ENCODE peak calls at places on chromosomes 2 and 18, in eight cellular contexts. O is esophagus squamous epithelium, V is right lobe of liver, R is endothelial cell of umbilical vein, F is heart left ventricle, J is transverse colon, H is suprapubic skin, X is adrenal gland. D is an unnamed sample.

GRCh38 chr2:31979966-31980365 is 30.8 kb downstream of the MEMO1 start:
- DNase-seq in V (no peak), F (no peak), H (no peak), O (no peak), J (no peak), R (no peak), X (no peak), D (no peak)

GRCh38 chr2:156182132-156182531 is 150.4 kb downstream of the NR4A2 start:
- DNase-seq in J (peak; percentile 29), R (no peak), O (no peak), V (no peak), F (no peak), H (no peak), X (no peak), D (peak; percentile 42)

GRCh38 chr2:17736989-17737388 is 16.6 kb downstream of the SMC6 start:
- DNase-seq in X (no peak), R (peak; percentile 85), O (no peak), H (no peak), V (no peak), J (no peak), F (no peak), D (no peak)

GRCh38 chr2:96436961-96437360 is 68.2 kb downstream of the NEURL3 start:
- DNase-seq in H (no peak), R (no peak), F (no peak), X (no peak), J (no peak), O (no peak), V (no peak), D (no peak)

GRCh38 chr2:38187416-38188127 is 111.6 kb upstream of the CYP1B1 start:
- DNase-seq in X (peak; percentile 63), R (peak; percentile 29), V (peak; percentile 72), O (no peak), J (peak; percentile 52), H (peak; percentile 86), F (peak; percentile 73), D (peak; percentile 90)

GRCh38 chr2:1071650-1072049 is 121.0 kb downstream of the SNTG2 start:
- DNase-seq in V (no peak), J (no peak), H (no peak), X (no peak), O (no peak), F (no peak), R (no peak), D (no peak)

GRCh38 chr2:99754215-99754614 is 264.4 kb upstream of the REV1 start:
- DNase-seq in J (no peak), V (no peak), H (no peak), X (no peak), O (no peak), R (no peak), F (no peak), D (no peak)

GRCh38 chr2:19559596-19560240 is 201.3 kb upstream of the OSR1 start:
- DNase-seq in F (no peak), H (no peak), X (no peak), R (no peak), O (no peak), J (peak; percentile 32), V (no peak), D (no peak)

GRCh38 chr2:12428786-12429185 is 287.9 kb upstream of the TRIB2 start:
- DNase-seq in F (no peak), X (no peak), R (peak; percentile 16), J (no peak), V (no peak), O (no peak), H (no peak), D (no peak)

GRCh38 chr2:236538242-236538641 is 31.4 kb upstream of the ACKR3 start:
- DNase-seq in O (no peak), V (no peak), R (no peak), H (no peak), F (no peak), J (no peak), X (no peak), D (no peak)

GRCh38 chr2:111975053-111975552 is 76.7 kb downstream of the MERTK start:
- DNase-seq in O (no peak), X (peak; percentile 51), F (no peak), V (no peak), J (no peak), R (peak; percentile 99), H (no peak), D (peak; percentile 5)

GRCh38 chr2:63843791-63844190 is 2.1 kb downstream of the UGP2 start:
- DNase-seq in J (no peak), F (no peak), X (no peak), R (no peak), V (no peak), H (no peak), O (no peak), D (no peak)
- TF ChIP-seq POLR2A in J (no peak), F (no peak), X (no peak), R (no peak), V (no peak), H (no peak), O (no peak), D (no peak)

GRCh38 chr2:30981519-30981918 is 156.7 kb downstream of the GALNT14 start:
- DNase-seq in F (no peak), V (no peak), O (no peak), X (no peak), H (no peak), J (no peak), R (no peak), D (no peak)

GRCh38 chr2:30978044-30978443 is 160.2 kb downstream of the GALNT14 start:
- DNase-seq in H (no peak), R (no peak), J (no peak), V (no peak), O (no peak), F (no peak), X (no peak), D (no peak)

GRCh38 chr2:30981101-30981500 is 157.1 kb downstream of the GALNT14 start:
- DNase-seq in V (no peak), O (no peak), H (no peak), X (no peak), J (no peak), R (no peak), F (no peak), D (no peak)

GRCh38 chr2:30978854-30979253 is 159.4 kb downstream of the GALNT14 start:
- DNase-seq in X (no peak), R (no peak), J (no peak), O (no peak), V (no peak), H (no peak), F (no peak), D (no peak)

DNA sequence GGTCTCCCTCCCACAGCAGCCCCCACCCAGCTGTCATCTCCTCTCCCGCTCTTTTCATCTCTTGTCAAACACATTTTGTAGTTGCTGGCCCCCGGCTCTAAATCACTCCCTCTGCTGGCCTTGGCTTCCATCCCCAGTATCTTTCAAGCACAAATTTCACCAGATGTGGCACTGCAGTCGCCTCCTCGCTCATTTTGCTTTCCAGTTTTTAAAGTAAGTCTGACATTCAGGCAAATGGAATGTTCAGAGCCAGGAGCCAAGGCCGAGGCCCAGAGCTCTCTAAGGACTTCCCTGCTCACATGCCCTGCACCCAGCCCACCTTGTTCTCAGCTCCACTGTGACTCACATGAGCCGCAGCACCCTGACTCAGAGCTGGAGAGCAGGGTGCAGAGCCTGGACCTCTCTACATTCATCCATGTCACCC is 158.4 kb downstream of the GALNT14 start:
- DNase-seq in V (no peak), R (no peak), J (no peak), H (no peak), F (peak; percentile 70), O (no peak), X (peak; percentile 65), D (no peak)
- H3K27ac ChIP-seq in V (no peak overlapping the region), R (no peak overlapping the region), J (no peak overlapping the region), H (no peak overlapping the region), F (no peak overlapping the region), O (no peak overlapping the region), X (peak overlapping the region; percentile 25), D (no peak overlapping the region)

DNA sequence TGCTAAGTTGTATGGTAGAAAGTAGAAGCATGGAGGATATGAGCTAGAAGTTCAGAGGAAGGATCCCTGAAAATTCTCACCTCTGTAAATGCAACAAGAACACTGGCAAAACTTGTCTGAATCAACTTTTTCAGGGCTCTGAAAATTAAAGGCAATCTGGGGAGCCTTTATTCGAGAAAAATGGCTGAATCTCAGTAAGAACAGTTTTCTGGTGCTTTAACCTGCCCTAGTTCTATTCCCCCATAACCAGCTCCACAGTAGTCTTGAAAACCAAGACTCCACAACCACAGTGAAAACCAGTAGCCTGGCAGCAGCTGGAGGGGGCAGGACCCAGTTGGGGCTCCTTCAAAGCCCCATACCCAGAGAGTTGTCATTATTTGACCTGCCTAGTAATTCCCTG is 42.6 kb downstream of the ALPK2 start:
- DNase-seq in J (no peak), H (no peak), X (no peak), R (no peak), O (no peak), V (no peak), F (no peak), D (no peak)
- H3K36me3 ChIP-seq in J (no peaks in the 10 kb centered on the region), H (no peaks in the 10 kb centered on the region), X (no peaks in the 10 kb centered on the region), R (no peaks in the 10 kb centered on the region), O (no peaks in the 10 kb centered on the region), V (no peaks in the 10 kb centered on the region), F (no peaks in the 10 kb centered on the region), D (no peaks in the 10 kb centered on the region)

GRCh38 chr18:44679056-44679911 is 1.4 kb upstream of the SETBP1 start:
- DNase-seq in O (peak; percentile 37), F (peak; percentile 91), R (peak; percentile 87), V (peak; percentile 88), X (peak; percentile 77), H (peak; percentile 85), J (peak; percentile 90), D (peak; percentile 90)
- TF ChIP-seq POLR2A in O (peak; percentile 76), F (no peak), R (no peak), V (peak; percentile 76), X (peak; percentile 54), H (no peak), J (peak; percentile 89), D (peak; percentile 83)

GRCh38 chr2:169775765-169776482 is 22.7 kb upstream of the SSB start:
- DNase-seq in X (no peak), O (no peak), F (no peak), H (no peak), V (no peak), J (no peak), R (peak; percentile 74), D (peak; percentile 49)
- H3K27ac ChIP-seq in X (no peak overlapping the region), O (peak overlapping the region; percentile 32), F (peak overlapping the region; percentile 57), H (no peak overlapping the region), V (no peak overlapping the region), J (no peak overlapping the region), R (no peak overlapping the region), D (peak overlapping the region; percentile 94)

GRCh38 chr2:203730076-203730729 is 23.8 kb downstream of the CD28 start:
- DNase-seq in O (no peak), H (no peak), J (no peak), F (no peak), V (no peak), X (no peak), R (no peak), D (no peak)
- H3K36me3 ChIP-seq in O (no peaks in the 10 kb centered on the region), H (no peaks in the 10 kb centered on the region), J (no peaks in the 10 kb centered on the region), F (no peaks in the 10 kb centered on the region), V (no peaks in the 10 kb centered on the region), X (no peaks in the 10 kb centered on the region), R (no peaks in the 10 kb centered on the region), D (no peaks in the 10 kb centered on the region)

DNA sequence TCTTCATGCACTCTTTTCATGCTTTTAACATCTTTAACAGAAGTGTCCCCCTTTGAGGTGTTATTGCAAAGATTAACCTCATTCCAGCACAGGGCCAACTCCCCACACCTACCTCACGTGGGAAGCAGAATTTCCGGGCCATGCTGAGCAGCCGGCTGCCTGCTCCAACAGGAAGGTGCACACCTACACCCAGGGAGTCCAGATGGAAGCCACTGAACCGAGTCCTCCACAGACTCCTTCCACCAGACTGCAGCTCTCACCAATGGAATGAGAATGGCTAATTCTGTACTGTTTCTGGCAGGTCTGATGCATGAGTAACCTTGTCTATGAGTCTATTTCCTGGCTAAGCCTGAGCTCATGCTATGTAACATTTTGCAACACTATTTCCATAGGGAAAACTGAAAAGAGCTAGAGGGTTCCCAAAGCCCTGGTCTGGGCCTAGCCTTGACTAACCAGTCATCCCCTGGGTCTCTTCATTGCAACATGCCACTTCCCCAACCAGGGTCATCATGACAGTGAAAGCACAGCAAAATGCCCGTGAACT is 11.0 kb downstream of the ERFE start:
- DNase-seq in J (no peak), H (no peak), O (no peak), F (peak; percentile 54), R (peak; percentile 81), V (no peak), X (no peak), D (peak; percentile 78)
- TF ChIP-seq POLR2A in J (no peak), H (no peak), O (no peak), F (no peak), R (no peak), V (peak; percentile 44), X (no peak), D (no peak)